ENCODE peak calls at places on chromosomes 12 and 14, in seven cellular contexts. N is naive B cell; K is adipocyte; F is iPS-NIHi11; V is naive thymus-derived CD8-positive, alpha-beta T cell; Z is ovary; I is cerebellar nuclear complex. Y is an unnamed sample.

GRCh38 chr12:12449533-12450025 is 92.7 kb downstream of the BORCS5 start:
- DNase-seq in N (no peak), F (no peak), V (no peak), I (no peak), Z (no peak), K (no peak), Y (no peak)

GRCh38 chr12:52052471-52053186 is 1.4 kb downstream of the NR4A1 start:
- DNase-seq in V (peak; percentile 24), F (no peak), N (no peak), Z (peak; percentile 66), I (no peak), K (no peak), Y (no peak)

GRCh38 chr14:98173291-98173690 is 1098.7 kb downstream of the BCL11B start:
- DNase-seq in Z (no peak), V (peak; percentile 63), N (no peak), K (no peak), I (no peak), F (no peak), Y (peak; percentile 85)

GRCh38 chr12:26233620-26234019 is 38.2 kb downstream of the SSPN start:
- DNase-seq in N (no peak), V (no peak), F (no peak), Z (no peak), I (peak; percentile 91), K (peak; percentile 31), Y (no peak)

GRCh38 chr12:75913502-75914110 is 118.0 kb downstream of the PHLDA1 start:
- DNase-seq in V (no peak), K (no peak), I (no peak), N (no peak), Z (no peak), F (peak; percentile 16), Y (no peak)

GRCh38 chr12:110765144-110765543 is 22.5 kb upstream of the PPP1CC start:
- DNase-seq in I (no peak), V (no peak), Z (no peak), N (no peak), F (no peak), K (no peak), Y (no peak)

GRCh38 chr12:110919720-110920119 is 659 bp downstream of the MYL2 start:
- DNase-seq in F (no peak), N (no peak), K (no peak), Z (no peak), V (no peak), I (no peak), Y (no peak)

GRCh38 chr14:34824826-34825225 is 50.3 kb downstream of the BAZ1A start:
- DNase-seq in I (no peak), Z (no peak), N (no peak), F (no peak), V (no peak), K (no peak), Y (no peak)

GRCh38 chr14:24195186-24196070 is at the start of gene TM9SF1:
- DNase-seq in F (peak; percentile 95), V (peak; percentile 81), I (peak; percentile 38), Z (peak; percentile 86), K (peak; percentile 92), N (peak; percentile 91), Y (peak; percentile 98)

GRCh38 chr12:3656946-3657622 is 95.8 kb downstream of the CRACR2A start:
- DNase-seq in Z (no peak), F (no peak), N (no peak), V (no peak), K (no peak), I (no peak), Y (no peak)

GRCh38 chr12:45336762-45337596 is 121.1 kb downstream of the ANO6 start:
- DNase-seq in V (no peak), F (no peak), N (no peak), I (no peak), Z (no peak), K (peak; percentile 76), Y (no peak)

GRCh38 chr14:100589071-100589759 is 2.0 kb upstream of the BEGAIN start:
- DNase-seq in K (no peak), V (no peak), Z (peak; percentile 2), N (no peak), I (peak; percentile 60), F (no peak), Y (no peak)

GRCh38 chr12:93191461-93191860 is 186.3 kb upstream of the NUDT4 start:
- DNase-seq in K (peak; percentile 65), N (no peak), Z (no peak), V (no peak), I (no peak), F (no peak), Y (no peak)

GRCh38 chr12:28574746-28575592 is 384.7 kb downstream of the CCDC91 start:
- DNase-seq in I (no peak), V (no peak), F (no peak), N (no peak), Z (no peak), K (no peak), Y (no peak)

GRCh38 chr12:27865421-27865820 is 85.4 kb upstream of the MANSC4 start:
- DNase-seq in F (no peak), V (no peak), N (no peak), I (no peak), Z (no peak), K (peak; percentile 70), Y (no peak)

GRCh38 chr12:125121095-125121494 is 55.9 kb downstream of the AACS start:
- DNase-seq in K (no peak), I (no peak), Z (no peak), N (no peak), V (no peak), F (no peak), Y (no peak)

Y was measured in CD8-positive, alpha-beta memory T cell.